ENCODE peak calls at places on chromosomes 2 and 18, in eight cellular contexts. L is GM23248, Q is PC-3, I is NT2/D1, S is adipocyte, Z is neuronal stem cell, D is Karpas-422, O is fibroblast of lung. H is an unnamed sample.
A peak's percentile ranks its signal among the peaks of the same experiment; 100 is the strongest.

GRCh38 chr2:65371094-65371474 is 61.3 kb downstream of the SPRED2 start:
- DNase-seq in L (no peak), Q (no peak), I (no peak), S (no peak), Z (no peak), D (no peak), O (no peak), H (no peak)

GRCh38 chr2:74130211-74130995 is 17.3 kb downstream of the BOLA3 start:
- DNase-seq in L (no peak), Q (peak; percentile 51), I (no peak), S (no peak), Z (no peak), D (no peak), O (peak; percentile 1), H (no peak)

GRCh38 chr2:97355176-97355575 is 234.5 kb downstream of the ANKRD36B start:
- DNase-seq in L (no peak), Q (no peak), I (no peak), S (no peak), Z (no peak), D (no peak), O (no peak), H (no peak)

GRCh38 chr2:127293386-127293757 is 572 bp downstream of the ERCC3 start:
- DNase-seq in L (peak; percentile 43), Q (peak; percentile 24), I (no peak), S (peak; percentile 33), Z (no peak), D (no peak), O (peak; percentile 16), H (peak; percentile 30)

GRCh38 chr2:102057502-102058292 is 65.9 kb downstream of the IL1R2 start:
- DNase-seq in L (no peak), Q (no peak), I (no peak), S (no peak), Z (no peak), D (no peak), O (peak; percentile 81), H (no peak)

GRCh38 chr2:139721454-139721995 is 941.3 kb upstream of the NXPH2 start:
- DNase-seq in L (no peak), Q (no peak), I (peak; percentile 27), S (no peak), Z (no peak), D (no peak), O (no peak), H (no peak)

GRCh38 chr2:232261776-232262175 is 116.8 kb upstream of the ALPP start:
- DNase-seq in L (peak; percentile 65), Q (no peak), I (no peak), S (peak; percentile 26), Z (no peak), D (no peak), O (no peak), H (no peak)

GRCh38 chr2:46270384-46270783 is 26.8 kb upstream of the EPAS1 start:
- DNase-seq in L (peak; percentile 30), Q (no peak), I (peak; percentile 20), S (peak; percentile 24), Z (no peak), D (no peak), O (peak; percentile 72), H (no peak)

GRCh38 chr2:128467321-128467901 is 148.7 kb upstream of the HS6ST1 start:
- DNase-seq in L (peak; percentile 50), Q (no peak), I (no peak), S (no peak), Z (no peak), D (no peak), O (no peak), H (peak; percentile 2)

GRCh38 chr18:31444142-31444541 is 3.4 kb upstream of the DSG3 start:
- DNase-seq in L (no peak), Q (no peak), I (no peak), S (no peak), Z (no peak), D (no peak), O (no peak), H (no peak)

GRCh38 chr2:45936623-45936979 is 285.1 kb downstream of the PRKCE start:
- DNase-seq in L (no peak), Q (no peak), I (no peak), S (no peak), Z (no peak), D (no peak), O (no peak), H (no peak)

GRCh38 chr2:120905824-120906571 is 170.3 kb downstream of the GLI2 start:
- DNase-seq in L (no peak), Q (no peak), I (no peak), S (no peak), Z (no peak), D (no peak), O (no peak), H (no peak)

GRCh38 chr2:218028562-218029348 is 26.0 kb upstream of the TNS1 start:
- DNase-seq in L (no peak), Q (no peak), I (no peak), S (no peak), Z (no peak), D (no peak), O (no peak), H (no peak)

GRCh38 chr18:26091047-26091630 is 726 bp upstream of the SS18 start:
- DNase-seq in L (peak; percentile 90), Q (no peak), I (no peak), S (peak; percentile 73), Z (no peak), D (no peak), O (no peak), H (no peak)

GRCh38 chr2:23065936-23066335 is 319.0 kb upstream of the KLHL29 start:
- DNase-seq in L (no peak), Q (no peak), I (no peak), S (no peak), Z (peak; percentile 14), D (no peak), O (no peak), H (no peak)

GRCh38 chr18:79511671-79512301 is 116.1 kb downstream of the NFATC1 start:
- DNase-seq in L (no peak), Q (no peak), I (no peak), S (no peak), Z (no peak), D (no peak), O (no peak), H (no peak)

GRCh38 chr18:1663879-1664705 is 759.4 kb downstream of the ADCYAP1 start:
- DNase-seq in L (peak; percentile 23), Q (peak; percentile 69), I (peak; percentile 36), S (peak; percentile 17), Z (peak; percentile 39), D (peak; percentile 80), O (peak; percentile 3), H (peak; percentile 61)

GRCh38 chr2:30807249-30807648 is at the start of gene CAPN13:
- DNase-seq in L (no peak), Q (peak; percentile 77), I (peak; percentile 46), S (no peak), Z (no peak), D (no peak), O (no peak), H (no peak)

GRCh38 chr2:12006841-12007240 is 260.4 kb downstream of the LPIN1 start:
- DNase-seq in L (no peak), Q (peak; percentile 25), I (peak; percentile 88), S (peak; percentile 41), Z (peak; percentile 85), D (no peak), O (peak; percentile 78), H (no peak)

GRCh38 chr2:143177081-143177786 is 48.0 kb downstream of the ARHGAP15 start:
- DNase-seq in L (no peak), Q (no peak), I (no peak), S (no peak), Z (no peak), D (peak; percentile 79), O (no peak), H (no peak)

GRCh38 chr2:101258804-101259203 is 6.1 kb downstream of the CNOT11 start:
- DNase-seq in L (no peak), Q (no peak), I (no peak), S (no peak), Z (no peak), D (no peak), O (no peak), H (no peak)

GRCh38 chr2:172655091-172655837 is 80.4 kb upstream of the RAPGEF4 start:
- DNase-seq in L (peak; percentile 88), Q (peak; percentile 94), I (no peak), S (peak; percentile 66), Z (no peak), D (no peak), O (peak; percentile 95), H (no peak)

GRCh38 chr2:207767461-207768167 is 2.1 kb downstream of the FZD5 start:
- DNase-seq in L (peak; percentile 16), Q (peak; percentile 65), I (no peak), S (peak; percentile 27), Z (peak; percentile 62), D (no peak), O (peak; percentile 33), H (no peak)

GRCh38 chr18:29418136-29418535 is 1241.2 kb upstream of the CDH2 start:
- DNase-seq in L (peak; percentile 90), Q (peak; percentile 69), I (no peak), S (peak; percentile 16), Z (no peak), D (no peak), O (peak; percentile 89), H (no peak)

GRCh38 chr2:28512607-28512965 is 16.7 kb downstream of the PLB1 start:
- DNase-seq in L (no peak), Q (no peak), I (no peak), S (no peak), Z (no peak), D (no peak), O (no peak), H (no peak)
- H3K9ac ChIP-seq in L (no peak overlapping the region), Q (no peak overlapping the region), I (no peak overlapping the region), S (no peak overlapping the region), Z (no peak overlapping the region), D (no peak overlapping the region), O (no peak overlapping the region), H (no peak overlapping the region)

GRCh38 chr2:39673018-39673417 is 7.3 kb downstream of the TMEM178A start:
- DNase-seq in L (no peak), Q (no peak), I (no peak), S (no peak), Z (no peak), D (no peak), O (no peak), H (no peak)
- H3K4me1 ChIP-seq in L (no peaks in the 10 kb centered on the region), Q (no peaks in the 10 kb centered on the region), I (no peaks in the 10 kb centered on the region), S (no peaks in the 10 kb centered on the region), Z (peaks cover 3% of the 10 kb centered on the region), D (no peaks in the 10 kb centered on the region), O (no peaks in the 10 kb centered on the region), H (no peaks in the 10 kb centered on the region)

GRCh38 chr2:71070294-71071025 is 2.0 kb downstream of the NAGK start:
- DNase-seq in L (peak; percentile 75), Q (peak; percentile 51), I (peak; percentile 22), S (peak; percentile 43), Z (no peak), D (peak; percentile 74), O (peak; percentile 29), H (no peak)
- H3K9ac ChIP-seq in L (peak overlapping the region; percentile 88), Q (no peak overlapping the region), I (no peak overlapping the region), S (peak overlapping the region; percentile 3), Z (no peak overlapping the region), D (peak overlapping the region; percentile 52), O (no peak overlapping the region), H (peak overlapping the region; percentile 67)

DNA sequence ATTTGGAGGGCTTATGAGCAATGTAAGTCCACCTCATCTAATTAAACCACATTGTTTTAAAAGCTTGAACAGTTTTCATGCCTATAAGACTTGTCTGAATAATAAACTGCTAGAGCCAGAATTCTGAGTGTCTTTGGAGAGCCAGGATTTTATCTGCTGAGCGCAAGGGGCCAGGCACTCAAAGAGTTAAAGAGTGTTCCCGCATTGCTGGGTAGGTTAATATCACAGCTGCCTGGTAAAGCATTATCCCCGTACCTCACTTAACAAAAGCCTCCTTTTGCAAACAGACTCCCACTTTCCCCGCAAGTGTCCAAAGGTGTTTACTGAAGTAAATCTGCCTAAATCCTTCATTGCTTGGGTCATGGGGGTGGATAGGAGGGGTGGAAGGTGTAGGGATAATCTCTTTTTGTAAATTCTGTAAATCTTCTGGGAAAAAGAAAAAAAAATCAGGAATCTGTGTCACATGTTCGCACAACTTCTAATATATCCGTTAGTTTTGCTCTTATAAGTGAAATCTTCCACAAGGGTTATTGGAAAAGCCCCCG is 10.8 kb downstream of the ZEB2 start:
- DNase-seq in L (no peak), Q (no peak), I (no peak), S (no peak), Z (no peak), D (no peak), O (no peak), H (no peak)
- H3K4me1 ChIP-seq in L (peaks cover 95% of the 10 kb centered on the region), Q (peaks cover 8% of the 10 kb centered on the region), I (peaks cover 5% of the 10 kb centered on the region), S (peaks cover 95% of the 10 kb centered on the region), Z (peaks cover 92% of the 10 kb centered on the region), D (peaks cover 53% of the 10 kb centered on the region), O (peaks cover 22% of the 10 kb centered on the region), H (peaks cover 3% of the 10 kb centered on the region)